ENCODE peak calls at places on chromosomes 12 and 14, in seven cellular contexts. M is CD8-positive, alpha-beta T cell; Y is naive thymus-derived CD4-positive, alpha-beta T cell; P is GM19239; X is nephron progenitor cell; I is NCI-H226; G is stimulated activated CD8-positive, alpha-beta memory T cell treated with anti-CD3 and anti-CD28 coated beads, Interleukin-12 subunit alpha, Interleukin-12 subunit beta, amount 100 ng/mL, for 1 hour. U is an unnamed sample.

GRCh38 chr12:70576341-70577282 is 60.6 kb downstream of the PTPRB start:
- DNase-seq in M (no peak), Y (no peak), P (peak; percentile 10), X (peak; percentile 16), I (peak; percentile 67), G (no peak), U (peak; percentile 50)

GRCh38 chr14:65128096-65128495 is 25.8 kb upstream of the MAX start:
- DNase-seq in M (no peak), Y (no peak), P (no peak), X (no peak), I (no peak), G (no peak), U (no peak)

GRCh38 chr12:30997685-30998440 is 71.3 kb downstream of the TSPAN11 start:
- DNase-seq in M (no peak), Y (no peak), P (no peak), X (no peak), I (no peak), G (no peak), U (no peak)

GRCh38 chr14:70186826-70187483 is 1.8 kb downstream of the SLC8A3 start:
- DNase-seq in M (no peak), Y (no peak), P (no peak), X (peak; percentile 75), I (no peak), G (no peak), U (peak; percentile 65)

GRCh38 chr14:103231376-103232019 is 102.5 kb upstream of the EIF5 start:
- DNase-seq in M (no peak), Y (no peak), P (no peak), X (no peak), I (no peak), G (no peak), U (peak; percentile 52)

GRCh38 chr14:67636361-67636919 is 16.7 kb downstream of the ARG2 start:
- DNase-seq in M (no peak), Y (no peak), P (no peak), X (no peak), I (no peak), G (no peak), U (no peak)

GRCh38 chr14:104249092-104249491 is 110.7 kb downstream of the KIF26A start:
- DNase-seq in M (no peak), Y (no peak), P (no peak), X (no peak), I (no peak), G (no peak), U (peak; percentile 26)

GRCh38 chr12:6635375-6635855 is 344 bp downstream of the LPAR5 start:
- DNase-seq in M (no peak), Y (no peak), P (no peak), X (no peak), I (no peak), G (peak; percentile 54), U (no peak)

GRCh38 chr14:31843361-31844091 is 233.6 kb upstream of the ARHGAP5 start:
- DNase-seq in M (no peak), Y (no peak), P (no peak), X (no peak), I (peak; percentile 4), G (no peak), U (no peak)

GRCh38 chr12:14514154-14514842 is 53.4 kb downstream of the PLBD1 start:
- DNase-seq in M (no peak), Y (no peak), P (no peak), X (no peak), I (no peak), G (no peak), U (peak; percentile 28)

GRCh38 chr14:61257469-61258057 is 23.6 kb downstream of the TMEM30B start:
- DNase-seq in M (no peak), Y (no peak), P (no peak), X (no peak), I (no peak), G (no peak), U (no peak)

GRCh38 chr14:96098999-96099335 is 59.8 kb downstream of the C14orf132 start:
- DNase-seq in M (no peak), Y (no peak), P (no peak), X (no peak), I (no peak), G (no peak), U (no peak)

GRCh38 chr12:5374691-5375090 is 57.2 kb upstream of the NTF3 start:
- DNase-seq in M (no peak), Y (no peak), P (no peak), X (no peak), I (no peak), G (no peak), U (no peak)

GRCh38 chr14:29810657-29811056 is 117.0 kb downstream of the PRKD1 start:
- DNase-seq in M (no peak), Y (no peak), P (no peak), X (no peak), I (peak; percentile 42), G (no peak), U (no peak)

GRCh38 chr12:87157791-87158190 is 871.4 kb downstream of the C12orf50 start:
- DNase-seq in M (no peak), Y (no peak), P (no peak), X (no peak), I (peak; percentile 98), G (no peak), U (no peak)

GRCh38 chr12:130827432-130827831 is 11.6 kb downstream of the STX2 start:
- DNase-seq in M (no peak), Y (no peak), P (no peak), X (no peak), I (no peak), G (no peak), U (no peak)

GRCh38 chr12:93483151-93483807 is 16.0 kb downstream of the MRPL42 start:
- DNase-seq in M (no peak), Y (no peak), P (no peak), X (no peak), I (no peak), G (no peak), U (no peak)

GRCh38 chr14:44165286-44165685 is 341.8 kb downstream of the FSCB start:
- DNase-seq in M (no peak), Y (no peak), P (no peak), X (no peak), I (no peak), G (no peak), U (no peak)

GRCh38 chr14:47186491-47186890 is 488.9 kb downstream of the MDGA2 start:
- DNase-seq in M (no peak), Y (no peak), P (no peak), X (no peak), I (peak; percentile 53), G (no peak), U (no peak)

GRCh38 chr12:12376636-12377448 is 20.0 kb downstream of the BORCS5 start:
- DNase-seq in M (no peak), Y (no peak), P (peak; percentile 37), X (peak; percentile 10), I (peak; percentile 57), G (no peak), U (peak; percentile 51)

GRCh38 chr14:54040851-54041250 is 84.2 kb upstream of the BMP4 start:
- DNase-seq in M (no peak), Y (no peak), P (no peak), X (no peak), I (no peak), G (no peak), U (no peak)

GRCh38 chr14:50270932-50271331 is 39.6 kb upstream of the SOS2 start:
- DNase-seq in M (no peak), Y (no peak), P (no peak), X (no peak), I (no peak), G (no peak), U (no peak)

GRCh38 chr14:57389646-57390036 is 745 bp upstream of the NAA30 start:
- DNase-seq in M (no peak), Y (no peak), P (no peak), X (no peak), I (no peak), G (no peak), U (peak; percentile 18)

U was measured in H7.